ENCODE peak calls at places on chromosomes 2 and 18, in eight cellular contexts. X, K, N, Y, O, G, H and S are unnamed samples.

GRCh38 chr2:135960598-135961551 is 24.6 kb downstream of the DARS1 start:
- DNase-seq in X (no peak), K (no peak), N (no peak), Y (peak; percentile 60), O (no peak), G (no peak), H (peak; percentile 15), S (peak; percentile 25)

GRCh38 chr2:78035804-78036203 is 513.6 kb upstream of the LRRTM4 start:
- DNase-seq in X (no peak), K (no peak), N (no peak), Y (no peak), O (no peak), G (no peak), H (no peak), S (no peak)

GRCh38 chr2:155825876-155826275 is 506.6 kb downstream of the NR4A2 start:
- DNase-seq in X (no peak), K (no peak), N (no peak), Y (no peak), O (no peak), G (no peak), H (no peak), S (no peak)

GRCh38 chr2:30628341-30628740 is 178.9 kb downstream of the CAPN13 start:
- DNase-seq in X (no peak), K (no peak), N (no peak), Y (no peak), O (no peak), G (no peak), H (no peak), S (no peak)

GRCh38 chr2:236942554-236942953 is 143.1 kb upstream of the COPS8 start:
- DNase-seq in X (no peak), K (no peak), N (no peak), Y (no peak), O (no peak), G (no peak), H (no peak), S (no peak)

GRCh38 chr18:74963820-74964446 is 245.0 kb downstream of the PTGR3 start:
- DNase-seq in X (no peak), K (peak; percentile 48), N (no peak), Y (peak; percentile 46), O (peak; percentile 15), G (no peak), H (peak; percentile 13), S (no peak)

GRCh38 chr2:15041429-15041837 is 408.9 kb downstream of the LRATD1 start:
- DNase-seq in X (no peak), K (no peak), N (no peak), Y (no peak), O (no peak), G (no peak), H (no peak), S (no peak)

GRCh38 chr18:78816916-78817315 is 162.7 kb upstream of the SALL3 start:
- DNase-seq in X (no peak), K (no peak), N (no peak), Y (no peak), O (no peak), G (no peak), H (no peak), S (no peak)

GRCh38 chr2:8539743-8540551 is 141.9 kb upstream of the ID2 start:
- DNase-seq in X (no peak), K (no peak), N (peak; percentile 80), Y (no peak), O (no peak), G (peak; percentile 89), H (peak; percentile 21), S (peak; percentile 94)

GRCh38 chr2:239855863-239856587 is 169.1 kb downstream of the NDUFA10 start:
- DNase-seq in X (no peak), K (no peak), N (no peak), Y (no peak), O (peak; percentile 35), G (no peak), H (no peak), S (no peak)

GRCh38 chr2:239857591-239857990 is 167.6 kb downstream of the NDUFA10 start:
- DNase-seq in X (no peak), K (no peak), N (no peak), Y (no peak), O (no peak), G (no peak), H (no peak), S (no peak)

GRCh38 chr2:239854596-239854995 is 170.5 kb downstream of the NDUFA10 start:
- DNase-seq in X (no peak), K (no peak), N (no peak), Y (no peak), O (no peak), G (no peak), H (no peak), S (no peak)

GRCh38 chr2:239856620-239857285 is 168.4 kb downstream of the NDUFA10 start:
- DNase-seq in X (no peak), K (no peak), N (no peak), Y (no peak), O (no peak), G (no peak), H (no peak), S (no peak)

GRCh38 chr2:239858179-239858578 is 167.0 kb downstream of the NDUFA10 start:
- DNase-seq in X (no peak), K (no peak), N (no peak), Y (no peak), O (no peak), G (no peak), H (peak; percentile 84), S (no peak)
- H3K27ac ChIP-seq in X (no peak overlapping the region), K (no peak overlapping the region), N (no peak overlapping the region), Y (no peak overlapping the region), O (no peak overlapping the region), G (no peak overlapping the region), H (peak overlapping the region; percentile 2), S (no peak overlapping the region)

GRCh38 chr2:170122883-170123547 is 54.9 kb upstream of the MYO3B start:
- DNase-seq in X (no peak), K (peak; percentile 49), N (no peak), Y (no peak), O (no peak), G (peak; percentile 98), H (no peak), S (no peak)
- H3K27ac ChIP-seq in X (no peak overlapping the region), K (no peak overlapping the region), N (no peak overlapping the region), Y (no peak overlapping the region), O (no peak overlapping the region), G (peak overlapping the region; percentile 97), H (no peak overlapping the region), S (no peak overlapping the region)

GRCh38 chr2:177282101-177282573 is 17.6 kb upstream of the NFE2L2 start:
- DNase-seq in X (no peak), K (no peak), N (no peak), Y (peak; percentile 31), O (no peak), G (no peak), H (no peak), S (no peak)
- H3K27ac ChIP-seq in X (no peak overlapping the region), K (no peak overlapping the region), N (peak overlapping the region; percentile 61), Y (no peak overlapping the region), O (no peak overlapping the region), G (no peak overlapping the region), H (no peak overlapping the region), S (no peak overlapping the region)

DNA sequence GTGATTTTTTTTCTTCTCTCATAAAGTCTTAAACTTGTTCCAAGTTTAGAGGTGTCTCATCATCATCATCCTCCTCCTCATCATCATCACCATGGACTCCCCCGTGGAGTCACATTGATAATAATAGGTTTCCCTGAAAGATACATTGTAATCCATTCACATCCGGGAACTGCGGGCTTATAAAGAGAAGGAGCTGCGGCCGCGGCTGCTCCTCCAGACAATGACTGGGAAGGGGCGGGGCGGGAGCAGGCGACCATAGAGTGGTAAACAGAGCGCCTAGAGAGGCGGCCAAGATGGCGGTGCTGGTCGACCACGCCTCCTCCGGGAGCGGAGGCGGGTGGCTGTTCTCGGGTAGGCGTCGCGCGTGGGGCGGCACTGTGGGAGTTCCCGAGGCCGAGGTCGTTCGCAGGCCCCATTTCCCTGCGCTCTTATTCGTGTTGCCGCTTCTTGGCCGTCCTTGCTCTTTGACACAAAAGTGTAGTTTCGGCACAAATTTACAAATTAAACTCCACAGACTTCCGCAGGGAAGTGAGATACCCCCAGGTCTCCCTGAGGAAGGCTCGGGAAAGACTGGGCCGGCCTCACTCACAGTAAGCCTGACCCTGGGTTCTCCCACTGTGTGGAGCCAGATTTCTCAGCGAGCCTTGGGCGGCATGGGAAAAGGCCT is 1.8 kb upstream of the TCF4 start:
- DNase-seq in X (peak; percentile 97), K (no peak), N (peak; percentile 98), Y (peak; percentile 97), O (peak; percentile 98), G (peak; percentile 85), H (peak; percentile 97), S (peak; percentile 95)
- H3K27ac ChIP-seq in X (peak overlapping the region; percentile 16), K (no peak overlapping the region), N (peak overlapping the region; percentile 94), Y (peak overlapping the region; percentile 77), O (peak overlapping the region; percentile 87), G (peak overlapping the region; percentile 67), H (no peak overlapping the region), S (peak overlapping the region; percentile 83)

DNA sequence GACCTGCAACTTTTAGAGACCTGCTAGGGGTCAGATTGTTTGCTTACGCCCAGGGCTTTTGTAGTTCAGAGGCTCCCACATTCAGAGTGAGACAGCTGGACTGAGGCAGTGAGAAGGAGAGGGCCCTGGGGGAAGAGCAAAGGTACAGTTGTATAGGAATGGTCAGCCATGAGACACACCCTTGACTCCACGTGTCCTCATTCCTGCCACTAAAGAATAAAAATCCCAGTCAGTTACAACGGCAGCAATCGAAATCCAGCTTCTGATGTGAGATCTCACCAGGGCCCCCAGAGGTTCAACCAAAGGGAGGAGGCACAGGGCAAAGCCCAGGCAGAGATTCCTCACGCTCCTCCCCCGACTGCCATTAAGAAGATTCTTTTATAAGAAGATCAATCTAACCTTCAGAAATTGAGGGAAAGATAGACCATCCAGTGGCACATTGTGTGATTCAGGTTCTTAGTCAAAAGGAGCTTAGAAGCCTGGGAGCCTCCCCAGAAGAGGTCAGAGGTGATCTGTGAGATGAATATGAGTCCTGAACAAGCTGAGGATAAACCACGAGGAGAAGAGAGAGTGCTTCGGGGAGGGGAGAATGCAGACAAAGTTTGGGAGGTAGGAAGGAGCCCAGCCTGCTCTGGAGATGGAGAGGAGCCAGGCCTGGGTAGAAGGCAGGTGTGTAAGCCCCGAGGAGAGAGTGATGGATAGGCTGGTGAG is 317.0 kb downstream of the CYP26B1 start:
- DNase-seq in X (no peak), K (no peak), N (no peak), Y (no peak), O (no peak), G (no peak), H (no peak), S (no peak)
- H3K27ac ChIP-seq in X (no peak overlapping the region), K (no peak overlapping the region), N (peak overlapping the region; percentile 24), Y (no peak overlapping the region), O (no peak overlapping the region), G (no peak overlapping the region), H (no peak overlapping the region), S (peak overlapping the region; percentile 23)